ENCODE peak calls at places on chromosomes 2 and 18, in ten cellular contexts. G, L, N, J, S, K, C, V, F and Y are unnamed samples.

GRCh38 chr2:33375054-33375453 is 101.4 kb upstream of the RASGRP3 start:
- DNase-seq in G (no peak), L (no peak), N (no peak), J (no peak), S (no peak), K (no peak), C (peak), V (no peak), F (no peak), Y (no peak)

GRCh38 chr18:10739152-10739551 is 213.3 kb downstream of the NAPG start:
- DNase-seq in G (no peak), L (no peak), N (no peak), J (no peak), S (no peak), K (no peak), C (no peak), V (no peak), F (no peak), Y (no peak)

GRCh38 chr2:12106440-12107080 is 360.1 kb downstream of the LPIN1 start:
- DNase-seq in G (no peak), L (no peak), N (no peak), J (no peak), S (peak), K (no peak), C (peak), V (peak), F (no peak), Y (no peak)

GRCh38 chr2:68320118-68320641 is 431 bp upstream of the CNRIP1 start:
- DNase-seq in G (no peak), L (no peak), N (no peak), J (no peak), S (no peak), K (peak), C (no peak), V (no peak), F (no peak), Y (no peak)

GRCh38 chr2:120818441-120818920 is 82.8 kb downstream of the GLI2 start:
- DNase-seq in G (no peak), L (no peak), N (no peak), J (no peak), S (peak), K (no peak), C (peak), V (no peak), F (no peak), Y (no peak)

GRCh38 chr2:71882949-71883472 is 264.7 kb downstream of the CYP26B1 start:
- DNase-seq in G (peak), L (no peak), N (no peak), J (no peak), S (no peak), K (peak), C (peak), V (peak), F (no peak), Y (peak)

GRCh38 chr2:140465301-140465700 is 1665.5 kb downstream of the LRP1B start:
- DNase-seq in G (no peak), L (no peak), N (no peak), J (no peak), S (no peak), K (no peak), C (no peak), V (no peak), F (no peak), Y (no peak)

GRCh38 chr2:160308915-160309314 is 108.8 kb upstream of the ITGB6 start:
- DNase-seq in G (no peak), L (no peak), N (no peak), J (no peak), S (no peak), K (no peak), C (peak), V (peak), F (no peak), Y (no peak)

GRCh38 chr2:128271891-128272585 is 46.6 kb downstream of the HS6ST1 start:
- DNase-seq in G (no peak), L (no peak), N (no peak), J (no peak), S (no peak), K (no peak), C (no peak), V (no peak), F (no peak), Y (no peak)

GRCh38 chr2:178473373-178473772 is 5.0 kb downstream of the FKBP7 start:
- DNase-seq in G (no peak), L (no peak), N (no peak), J (no peak), S (no peak), K (no peak), C (no peak), V (no peak), F (no peak), Y (no peak)

GRCh38 chr18:13580351-13580750 is 146.0 kb downstream of the FAM210A start:
- DNase-seq in G (no peak), L (no peak), N (no peak), J (no peak), S (no peak), K (no peak), C (no peak), V (no peak), F (no peak), Y (no peak)

GRCh38 chr18:45913276-45913675 is 53.9 kb downstream of the EPG5 start:
- DNase-seq in G (no peak), L (no peak), N (no peak), J (no peak), S (no peak), K (no peak), C (no peak), V (no peak), F (no peak), Y (no peak)

GRCh38 chr2:237073552-237073951 is 12.1 kb upstream of the COPS8 start:
- DNase-seq in G (no peak), L (no peak), N (no peak), J (no peak), S (peak), K (no peak), C (peak), V (no peak), F (no peak), Y (no peak)

GRCh38 chr2:105470979-105471378 is 72.1 kb upstream of the FHL2 start:
- DNase-seq in G (no peak), L (no peak), N (no peak), J (no peak), S (no peak), K (no peak), C (no peak), V (no peak), F (no peak), Y (no peak)

GRCh38 chr2:127526940-127527804 is 883 bp upstream of the IWS1 start:
- DNase-seq in G (peak), L (no peak), N (no peak), J (peak), S (no peak), K (no peak), C (no peak), V (no peak), F (no peak), Y (no peak)